ENCODE peak calls at places on chromosomes 16 and 17, in ten cellular contexts. W is mammary epithelial cell, O is A549, M is iPS DF 6.9, K is mucosa of descending colon, P is heart left ventricle, U is AG04450, Y is left ventricle myocardium inferior, L is colonic mucosa, N is epithelial cell of esophagus. Q is an unnamed sample.

GRCh38 chr16:11629071-11630030 is 38.9 kb upstream of the SNN start:
- DNase-seq in M (no peak), U (peak; percentile 44), W (no peak), N (no peak), K (no peak), L (no peak), Y (peak; percentile 41), P (peak; percentile 55), O (no peak), Q (no peak)

GRCh38 chr17:80212962-80213650 is 7.0 kb downstream of the SGSH start:
- DNase-seq in L (no peak), Y (no peak), P (no peak), M (no peak), W (no peak), O (no peak), N (no peak), U (no peak), K (peak; percentile 48), Q (no peak)

GRCh38 chr17:83119987-83120864 is 40.8 kb downstream of the METRNL start:
- DNase-seq in N (no peak), Y (peak; percentile 20), L (no peak), K (peak; percentile 70), W (peak; percentile 29), U (no peak), M (no peak), O (peak; percentile 42), P (no peak), Q (no peak)

GRCh38 chr16:81483064-81483969 is 38.7 kb downstream of the CMIP start:
- DNase-seq in K (no peak), O (no peak), U (no peak), M (no peak), W (no peak), P (no peak), Y (peak; percentile 7), N (no peak), L (no peak), Q (no peak)

GRCh38 chr17:16314189-16314588 is 39.1 kb downstream of the CENPV start:
- DNase-seq in P (no peak), N (no peak), Y (no peak), K (no peak), U (no peak), W (no peak), M (no peak), L (no peak), O (no peak), Q (no peak)

GRCh38 chr17:59423137-59423703 is 91.8 kb downstream of the YPEL2 start:
- DNase-seq in K (no peak), L (no peak), M (no peak), N (peak; percentile 43), W (no peak), Y (peak; percentile 24), U (no peak), O (peak; percentile 68), P (peak; percentile 56), Q (peak; percentile 72)

GRCh38 chr17:72890711-72891110 is 201.8 kb downstream of the SLC39A11 start:
- DNase-seq in N (peak; percentile 2), P (no peak), W (no peak), Y (no peak), U (no peak), M (no peak), K (no peak), L (no peak), O (peak; percentile 25), Q (no peak)

GRCh38 chr17:913207-913606 is 66.4 kb downstream of the NXN start:
- DNase-seq in O (no peak), W (no peak), Y (no peak), L (no peak), K (no peak), M (no peak), U (no peak), P (no peak), N (no peak), Q (no peak)

GRCh38 chr16:85002099-85002541 is 9.2 kb downstream of the ZDHHC7 start:
- DNase-seq in K (no peak), L (no peak), M (no peak), O (no peak), N (no peak), P (no peak), Y (no peak), U (no peak), W (no peak), Q (no peak)
- H3K4me3 ChIP-seq in K (no peak overlapping the region), L (no peak overlapping the region), M (no peak overlapping the region), O (no peak overlapping the region), N (no peak overlapping the region), P (no peak overlapping the region), Y (peak overlapping the region; percentile 49), U (no peak overlapping the region), W (no peak overlapping the region), Q (no peak overlapping the region)

DNA sequence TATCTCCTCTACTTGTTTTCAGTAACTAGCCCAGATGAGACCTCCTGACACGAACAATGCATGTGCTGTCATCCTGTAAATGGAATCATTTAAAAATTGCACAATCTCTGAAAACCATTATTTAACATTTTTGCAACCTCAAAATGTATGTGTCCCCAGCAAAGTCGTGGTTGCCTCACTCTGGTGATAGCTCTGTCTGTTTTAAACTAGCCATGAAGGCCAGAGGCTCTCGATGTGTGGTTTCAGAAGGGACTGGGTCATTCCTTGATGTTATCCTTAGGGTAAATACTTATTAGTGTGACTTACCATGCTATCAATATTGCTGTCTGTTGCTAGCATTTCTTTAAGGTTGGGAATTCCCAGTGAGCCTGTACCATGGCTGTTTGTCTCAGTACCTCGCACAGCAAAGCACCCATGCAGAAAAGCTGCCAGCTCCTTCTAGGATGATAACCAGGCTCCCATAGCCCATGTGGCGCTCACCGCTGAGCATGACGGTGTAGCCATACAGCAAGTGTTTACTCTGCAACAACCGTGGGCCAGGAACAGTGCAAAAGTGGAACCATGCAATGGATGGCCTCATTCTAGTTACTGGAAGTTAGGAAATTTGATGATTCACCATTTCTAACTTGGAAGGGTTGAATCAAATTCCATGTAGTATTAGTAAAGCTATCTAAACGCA is 2.9 kb upstream of the PGS1 start:
- DNase-seq in N (peak; percentile 93), W (peak; percentile 73), M (no peak), L (peak; percentile 31), K (no peak), O (peak; percentile 60), Y (no peak), U (peak; percentile 88), P (peak; percentile 16), Q (no peak)
- H3K4me3 ChIP-seq in N (no peak overlapping the region), W (no peak overlapping the region), M (no peak overlapping the region), L (no peak overlapping the region), K (no peak overlapping the region), O (no peak overlapping the region), Y (no peak overlapping the region), U (no peak overlapping the region), P (no peak overlapping the region), Q (no peak overlapping the region)

GRCh38 chr17:57043276-57043675 is 41.8 kb upstream of the AKAP1 start:
- DNase-seq in N (no peak), P (no peak), U (no peak), O (no peak), W (no peak), K (no peak), L (peak; percentile 16), Y (no peak), M (no peak), Q (no peak)

GRCh38 chr17:57048096-57048495 is 37.0 kb upstream of the AKAP1 start:
- DNase-seq in M (no peak), W (peak; percentile 67), L (no peak), Y (no peak), U (no peak), N (peak; percentile 66), P (no peak), K (no peak), O (no peak), Q (no peak)

GRCh38 chr17:57044976-57045867 is 39.8 kb upstream of the AKAP1 start:
- DNase-seq in W (no peak), O (no peak), Y (no peak), M (no peak), N (no peak), P (no peak), L (peak; percentile 2), U (no peak), K (no peak), Q (no peak)

GRCh38 chr17:57050303-57050702 is 34.7 kb upstream of the AKAP1 start:
- DNase-seq in Y (no peak), M (no peak), U (no peak), L (no peak), N (no peak), W (no peak), P (no peak), O (no peak), K (no peak), Q (no peak)

DNA sequence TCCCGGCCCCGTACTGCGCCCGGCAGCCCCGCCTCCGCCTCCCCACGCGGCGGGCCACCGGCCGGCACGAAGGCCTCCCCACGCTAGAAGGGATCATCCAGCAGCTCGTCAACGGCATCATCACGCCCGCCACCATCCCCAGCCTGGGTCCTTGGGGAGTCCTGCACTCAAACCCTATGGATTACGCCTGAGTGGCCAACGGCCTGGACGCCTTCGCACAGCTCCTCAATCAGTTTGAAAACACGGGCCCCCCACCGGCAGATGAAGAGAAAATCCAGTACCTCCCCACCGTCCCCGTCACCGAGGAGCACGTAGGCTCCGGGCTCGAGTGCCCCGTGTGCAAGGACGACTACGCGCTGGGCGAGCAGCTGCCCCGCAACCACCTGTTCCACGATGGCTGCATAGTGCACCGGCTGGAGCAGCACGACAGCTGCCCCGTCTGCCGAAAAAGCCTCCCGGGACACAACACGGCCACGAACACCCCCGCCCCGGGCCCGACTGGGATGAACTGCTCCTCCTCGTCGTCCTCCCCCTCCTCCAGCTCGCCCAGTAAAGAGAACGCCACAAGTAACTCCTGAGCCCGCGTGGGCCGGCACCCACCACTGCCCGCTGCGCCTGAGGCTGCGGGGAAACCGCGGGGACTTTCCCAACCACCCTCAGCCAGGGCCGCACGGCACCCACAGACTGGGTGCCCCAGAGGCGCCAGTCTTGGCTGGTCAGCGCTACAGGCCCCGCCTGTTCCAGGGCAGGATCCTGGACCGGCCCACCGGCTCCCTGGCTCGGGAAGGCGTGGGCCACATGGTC is 39.0 kb upstream of the AKAP1 start:
- DNase-seq in W (peak; percentile 30), L (no peak), M (no peak), Y (no peak), O (no peak), U (no peak), N (no peak), K (no peak), P (no peak), Q (no peak)
- H3K4me3 ChIP-seq in W (no peak overlapping the region), L (peak overlapping the region; percentile 24), M (no peak overlapping the region), Y (peak overlapping the region; percentile 63), O (no peak overlapping the region), U (peak overlapping the region; percentile 10), N (no peak overlapping the region), K (no peak overlapping the region), P (no peak overlapping the region), Q (peak overlapping the region; percentile 26)

GRCh38 chr16:359871-360697 is 7.6 kb upstream of the AXIN1 start:
- DNase-seq in N (no peak), W (no peak), K (peak; percentile 52), Y (no peak), U (no peak), O (no peak), L (no peak), P (no peak), M (no peak), Q (no peak)

GRCh38 chr16:359067-359763 is 6.7 kb upstream of the AXIN1 start:
- DNase-seq in W (no peak), P (no peak), L (no peak), N (no peak), K (peak; percentile 55), O (no peak), Y (no peak), M (no peak), U (no peak), Q (no peak)

GRCh38 chr16:361341-361871 is 8.9 kb upstream of the AXIN1 start:
- DNase-seq in P (no peak), O (no peak), N (no peak), M (no peak), W (no peak), K (peak; percentile 49), L (no peak), Y (no peak), U (no peak), Q (no peak)

GRCh38 chr16:361872-362701 is 8.3 kb downstream of the MRPL28 start:
- DNase-seq in U (peak; percentile 46), N (peak; percentile 87), M (peak; percentile 63), P (peak; percentile 68), O (peak; percentile 89), K (peak; percentile 79), Y (peak; percentile 63), L (peak; percentile 84), W (peak; percentile 73), Q (no peak)

DNA sequence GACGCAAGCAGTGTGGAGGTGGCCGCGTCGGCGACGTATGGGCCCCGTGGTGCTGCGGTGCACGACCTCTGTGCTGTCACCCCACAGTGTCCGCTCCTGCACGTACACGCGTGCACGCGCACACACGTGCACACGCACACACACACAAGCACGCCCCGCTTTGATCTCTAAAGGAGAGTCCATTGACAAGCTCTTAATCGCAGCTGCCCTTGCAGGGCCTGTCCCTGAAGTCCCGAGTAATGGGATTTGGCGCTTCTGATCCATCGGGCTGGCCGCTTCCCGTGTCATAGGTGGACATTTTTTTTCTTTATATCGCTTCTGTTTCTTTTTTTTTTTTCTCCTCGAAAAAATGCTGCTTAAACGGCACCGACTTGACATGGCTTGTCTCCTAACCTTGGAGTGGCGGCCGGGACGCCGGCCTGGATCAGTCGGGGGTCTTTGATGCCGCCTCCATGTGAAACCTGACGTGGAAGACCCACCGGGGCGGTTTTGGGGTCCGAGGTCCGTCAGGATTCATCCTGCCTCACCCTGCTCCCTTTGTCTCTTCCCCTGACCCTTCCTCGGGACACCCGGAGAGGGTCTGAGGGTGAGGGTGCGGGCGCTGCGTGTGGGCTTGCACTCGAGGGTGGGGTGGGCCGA is 8.3 kb upstream of the AXIN1 start:
- DNase-seq in K (peak; percentile 40), N (no peak), L (no peak), P (no peak), Y (no peak), M (no peak), O (no peak), U (no peak), W (no peak), Q (no peak)
- H3K4me3 ChIP-seq in K (no peak overlapping the region), N (no peak overlapping the region), L (no peak overlapping the region), P (no peak overlapping the region), Y (no peak overlapping the region), M (no peak overlapping the region), O (no peak overlapping the region), U (no peak overlapping the region), W (no peak overlapping the region), Q (no peak overlapping the region)